ENCODE peak calls at places on chromosomes 16 and 17, in ten cellular contexts. A is left ventricle myocardium inferior; Y is body of pancreas; J is NT2/D1; Q is K562; C is AG04450; T is naive thymus-derived CD4-positive, alpha-beta T cell; X is prostate gland; P is right cardiac atrium; S is fibroblast of lung. B is an unnamed sample.

GRCh38 chr17:65592131-65592965 is 30.9 kb upstream of the AXIN2 start:
- DNase-seq in A (no peak), Y (no peak), J (no peak), Q (no peak), C (no peak), T (no peak), X (no peak), P (no peak), S (no peak), B (no peak)

GRCh38 chr16:48236286-48236685 is 7.8 kb upstream of the LONP2 start:
- DNase-seq in A (no peak), Y (no peak), J (no peak), Q (no peak), C (no peak), T (no peak), X (no peak), P (no peak), S (no peak), B (no peak)

GRCh38 chr17:64006361-64007088 is 8.4 kb downstream of the PRR29 start:
- DNase-seq in A (peak; percentile 75), Y (peak; percentile 36), J (no peak), Q (peak; percentile 96), C (no peak), T (no peak), X (no peak), P (peak; percentile 91), S (no peak), B (no peak)

GRCh38 chr17:68318103-68318991 is 27.1 kb downstream of the ARSG start:
- DNase-seq in A (no peak), Y (peak; percentile 67), J (peak; percentile 13), Q (no peak), C (no peak), T (no peak), X (no peak), P (no peak), S (peak; percentile 18), B (peak; percentile 82)

GRCh38 chr17:60604686-60605334 is 4.8 kb downstream of the PPM1D start:
- DNase-seq in A (no peak), Y (peak; percentile 42), J (no peak), Q (no peak), C (no peak), T (no peak), X (no peak), P (no peak), S (peak; percentile 41), B (peak; percentile 91)

GRCh38 chr17:19331134-19331533 is 31.4 kb downstream of the B9D1 start:
- DNase-seq in A (no peak), Y (no peak), J (no peak), Q (no peak), C (peak; percentile 77), T (no peak), X (no peak), P (no peak), S (peak; percentile 80), B (no peak)

GRCh38 chr17:48427598-48427997 is 2.4 kb downstream of the SKAP1 start:
- DNase-seq in A (no peak), Y (no peak), J (no peak), Q (peak; percentile 76), C (no peak), T (peak; percentile 65), X (no peak), P (no peak), S (no peak), B (no peak)

GRCh38 chr16:85238233-85238647 is 126.0 kb upstream of the CIBAR2 start:
- DNase-seq in A (peak; percentile 51), Y (peak; percentile 40), J (no peak), Q (no peak), C (peak; percentile 93), T (no peak), X (no peak), P (peak; percentile 95), S (peak; percentile 97), B (peak; percentile 80)

GRCh38 chr16:87724490-87725291 is 41.1 kb downstream of the KLHDC4 start:
- DNase-seq in A (no peak), Y (no peak), J (no peak), Q (no peak), C (no peak), T (no peak), X (no peak), P (no peak), S (no peak), B (no peak)

GRCh38 chr16:50372611-50373344 is 4.0 kb upstream of the BRD7 start:
- DNase-seq in A (peak; percentile 53), Y (peak; percentile 44), J (no peak), Q (no peak), C (no peak), T (no peak), X (no peak), P (peak; percentile 79), S (peak; percentile 21), B (peak; percentile 75)

GRCh38 chr17:37450090-37450489 is 39.6 kb upstream of the DUSP14 start:
- DNase-seq in A (no peak), Y (no peak), J (no peak), Q (no peak), C (no peak), T (no peak), X (peak; percentile 79), P (no peak), S (no peak), B (no peak)

GRCh38 chr17:22514315-22514714 is 822.0 kb downstream of the KCNJ18 start:
- DNase-seq in A (no peak), Y (no peak), J (no peak), Q (no peak), C (no peak), T (no peak), X (no peak), P (no peak), S (no peak), B (no peak)
- H3K9me3 ChIP-seq in A (peaks cover 8% of the 10 kb centered on the region), Y (no peaks in the 10 kb centered on the region), J (no peaks in the 10 kb centered on the region), Q (no peaks in the 10 kb centered on the region), C (peaks cover 56% of the 10 kb centered on the region), T (peaks cover 4% of the 10 kb centered on the region), X (no peaks in the 10 kb centered on the region), P (no peaks in the 10 kb centered on the region), S (no peaks in the 10 kb centered on the region), B (no peaks in the 10 kb centered on the region)

DNA sequence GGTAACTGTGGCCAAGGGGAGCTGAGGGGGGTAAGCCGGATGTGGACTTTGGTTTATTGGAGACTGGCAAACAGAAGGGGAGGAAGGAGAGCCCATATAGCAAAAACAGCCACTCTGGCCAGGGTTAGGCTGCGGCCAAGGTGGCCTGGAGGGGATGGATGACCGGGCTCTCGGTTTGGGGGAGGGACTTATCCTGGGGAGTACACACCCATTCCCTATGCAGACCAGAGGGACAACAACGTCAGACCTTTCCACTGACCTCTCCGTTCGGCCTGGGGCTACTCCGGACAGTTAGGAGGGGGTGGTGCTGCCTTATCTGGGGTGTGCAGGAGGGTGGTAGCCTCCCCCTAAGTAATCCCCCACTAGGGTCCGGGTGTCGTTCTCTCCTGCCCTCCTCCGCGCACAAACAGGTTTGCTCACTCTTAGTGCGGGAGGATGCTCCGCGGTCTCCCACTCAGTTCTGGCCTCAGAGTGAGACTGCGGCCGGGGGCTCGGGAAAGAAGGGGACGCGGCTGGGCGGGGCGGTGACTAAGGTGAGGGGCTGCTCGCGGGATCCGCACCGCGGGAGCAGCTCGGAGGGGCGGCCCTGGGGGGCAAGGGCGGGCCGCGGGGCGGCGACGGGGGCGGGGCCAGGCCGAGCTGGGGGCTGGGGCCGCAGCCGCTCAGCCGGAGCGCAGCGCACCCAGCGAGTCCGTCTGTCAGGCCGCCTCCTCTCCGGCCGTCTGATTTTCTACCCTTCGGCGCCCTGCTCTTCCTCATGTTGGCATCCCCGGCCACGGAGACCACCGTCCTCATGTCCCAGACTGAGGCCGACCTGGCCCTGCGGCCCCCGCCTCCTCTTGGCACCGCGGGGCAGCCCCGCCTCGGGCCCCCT is at the start of gene WNK4:
- DNase-seq in A (no peak), Y (no peak), J (no peak), Q (peak; percentile 98), C (no peak), T (no peak), X (peak; percentile 46), P (peak; percentile 63), S (peak; percentile 23), B (no peak)
- H3K4me3 ChIP-seq in A (peak within 1 kb of the TSS; percentile 60), Y (no peak within 1 kb of the TSS), J (peak within 1 kb of the TSS; percentile 56), Q (peak within 1 kb of the TSS; percentile 53), C (peak within 1 kb of the TSS; percentile 68), T (no peak within 1 kb of the TSS), X (peak within 1 kb of the TSS; percentile 48), P (peak within 1 kb of the TSS; percentile 34), S (peak within 1 kb of the TSS; percentile 50), B (no peak within 1 kb of the TSS)

GRCh38 chr17:16551878-16552636 is 16.9 kb downstream of the ZNF287 start:
- DNase-seq in A (no peak), Y (no peak), J (no peak), Q (no peak), C (no peak), T (no peak), X (no peak), P (no peak), S (peak; percentile 2), B (no peak)
- H3K9me3 ChIP-seq in A (peaks cover 100% of the 10 kb centered on the region), Y (peaks cover 5% of the 10 kb centered on the region), J (peaks cover 95% of the 10 kb centered on the region), Q (peaks cover 8% of the 10 kb centered on the region), C (peaks cover 24% of the 10 kb centered on the region), T (peaks cover 79% of the 10 kb centered on the region), X (no peaks in the 10 kb centered on the region), P (peaks cover 5% of the 10 kb centered on the region), S (peaks cover 2% of the 10 kb centered on the region), B (peaks cover 26% of the 10 kb centered on the region)

GRCh38 chr17:49879505-49879904 is 31.6 kb upstream of the TAC4 start:
- DNase-seq in A (no peak), Y (no peak), J (no peak), Q (peak; percentile 70), C (no peak), T (no peak), X (no peak), P (peak; percentile 14), S (no peak), B (no peak)

GRCh38 chr17:49878931-49879330 is 31.1 kb upstream of the TAC4 start:
- DNase-seq in A (no peak), Y (no peak), J (no peak), Q (no peak), C (no peak), T (no peak), X (no peak), P (peak; percentile 12), S (no peak), B (no peak)

GRCh38 chr17:49882434-49882833 is 34.6 kb upstream of the TAC4 start:
- DNase-seq in A (no peak), Y (no peak), J (no peak), Q (no peak), C (no peak), T (no peak), X (no peak), P (no peak), S (no peak), B (no peak)

GRCh38 chr17:49881054-49881402 is 33.2 kb upstream of the TAC4 start:
- DNase-seq in A (no peak), Y (no peak), J (no peak), Q (no peak), C (no peak), T (no peak), X (no peak), P (no peak), S (no peak), B (no peak)

DNA sequence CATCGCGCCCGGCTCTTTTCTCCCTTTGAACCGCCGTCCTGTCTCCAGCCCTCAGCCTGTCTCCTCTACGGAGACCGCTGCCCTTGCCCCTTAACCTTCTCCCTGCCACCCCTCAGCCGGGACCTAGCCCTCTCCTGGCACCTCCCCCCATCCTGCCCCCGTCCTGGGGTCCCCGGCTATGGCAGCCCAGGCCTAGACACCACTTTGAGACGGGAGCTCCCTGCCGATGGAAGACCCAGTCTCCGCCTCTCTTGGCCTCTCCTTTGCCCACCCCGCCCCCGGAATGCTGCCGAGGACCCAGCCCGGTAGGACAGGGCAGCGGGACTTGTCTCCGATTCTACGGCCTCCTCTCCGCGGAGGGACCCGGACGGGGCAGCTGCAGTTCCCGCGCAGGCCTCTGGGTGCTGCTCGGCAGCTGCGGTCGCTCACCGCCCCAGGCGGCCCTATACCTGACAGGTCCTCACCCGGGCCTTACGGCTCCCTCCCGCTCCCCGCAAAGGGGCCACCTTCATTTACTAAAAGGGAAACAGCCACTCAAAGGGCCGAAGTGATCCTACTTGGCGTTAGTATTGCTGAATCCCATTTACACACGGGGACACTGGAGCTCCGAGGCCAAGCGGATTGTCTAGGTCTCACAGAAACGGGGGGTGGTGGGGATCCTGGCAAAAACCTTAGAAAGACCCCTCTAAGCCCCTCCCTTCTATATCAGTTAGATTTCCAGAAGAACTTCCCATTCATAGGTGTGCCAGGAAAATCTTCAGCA is 32.6 kb upstream of the TAC4 start:
- DNase-seq in A (peak; percentile 58), Y (peak; percentile 82), J (peak; percentile 79), Q (peak; percentile 83), C (peak; percentile 13), T (peak; percentile 52), X (peak; percentile 58), P (peak; percentile 87), S (peak; percentile 52), B (peak; percentile 81)
- H3K4me3 ChIP-seq in A (peak overlapping the region; percentile 30), Y (no peak overlapping the region), J (peak overlapping the region; percentile 41), Q (no peak overlapping the region), C (no peak overlapping the region), T (no peak overlapping the region), X (no peak overlapping the region), P (no peak overlapping the region), S (no peak overlapping the region), B (no peak overlapping the region)

B was measured in MG63.